ENCODE peak calls at places on chromosomes 13 and 19, in four cellular contexts. X, O, K and Z are unnamed samples.

GRCh38 chr13:59475911-59476310 is 687.8 kb downstream of the DIAPH3 start:
- DNase-seq in O (no peak), K (no peak), X (no peak), Z (no peak)

GRCh38 chr19:2659856-2660432 is 42.5 kb downstream of the GNG7 start:
- DNase-seq in X (no peak), K (no peak), O (no peak), Z (no peak)

GRCh38 chr13:25687622-25688225 is 315.9 kb downstream of the ATP8A2 start:
- DNase-seq in O (no peak), X (no peak), K (peak), Z (no peak)

GRCh38 chr13:99033814-99034213 is 56.0 kb upstream of the DOCK9 start:
- DNase-seq in K (no peak), O (no peak), X (no peak), Z (peak)

GRCh38 chr13:67372868-67373464 is 142.8 kb upstream of the PCDH9 start:
- DNase-seq in K (no peak), O (no peak), X (no peak), Z (no peak)

GRCh38 chr19:40831502-40832430 is 18.5 kb downstream of the CYP2A6 start:
- DNase-seq in X (no peak), O (no peak), K (peak), Z (peak)

GRCh38 chr19:48968813-48969218 is 3.7 kb downstream of the FTL start:
- DNase-seq in K (no peak), X (no peak), O (no peak), Z (no peak)

GRCh38 chr13:113399755-113400149 is 35.8 kb upstream of the GRTP1 start:
- DNase-seq in O (no peak), X (no peak), K (peak), Z (no peak)

GRCh38 chr19:42468273-42468796 is 25.6 kb upstream of the CXCL17 start:
- DNase-seq in O (no peak), K (peak), X (no peak), Z (no peak)

GRCh38 chr13:48890386-48890785 is 85.3 kb upstream of the FNDC3A start:
- DNase-seq in K (peak), O (no peak), X (no peak), Z (no peak)

GRCh38 chr19:13102416-13102665 is 317 bp downstream of the LYL1 start:
- DNase-seq in O (no peak), X (no peak), K (no peak), Z (no peak)

GRCh38 chr13:113762075-113762474 is 3.0 kb downstream of the TMEM255B start:
- DNase-seq in X (no peak), O (no peak), K (no peak), Z (no peak)

GRCh38 chr19:13842294-13843103 is 34.4 kb upstream of the NANOS3 start:
- DNase-seq in K (peak), O (peak), X (peak), Z (peak)

GRCh38 chr19:40592170-40592569 is 9.0 kb upstream of the LTBP4 start:
- DNase-seq in X (peak), O (no peak), K (peak), Z (peak)

GRCh38 chr13:76865996-76866503 is 20.2 kb downstream of the KCTD12 start:
- DNase-seq in O (no peak), X (no peak), K (no peak), Z (no peak)

GRCh38 chr19:34430738-34431625 is 2.8 kb downstream of the UBA2 start:
- DNase-seq in O (peak), X (peak), K (peak), Z (peak)

GRCh38 chr13:98199480-98199879 is 22.4 kb upstream of the RNF113B start:
- DNase-seq in O (no peak), X (no peak), K (no peak), Z (no peak)

GRCh38 chr19:23992348-23992747 is 77.7 kb downstream of the ZNF726 start:
- DNase-seq in K (no peak), X (no peak), O (no peak), Z (no peak)

GRCh38 chr13:113946409-113947181 is 27.3 kb downstream of the C13orf46 start:
- DNase-seq in O (no peak), X (no peak), K (no peak), Z (no peak)

GRCh38 chr19:24141612-24142011 is 54.6 kb downstream of the ZNF254 start:
- DNase-seq in O (no peak), K (peak), X (no peak), Z (no peak)

GRCh38 chr13:108077284-108077683 is 138.1 kb downstream of the LIG4 start:
- DNase-seq in O (no peak), X (no peak), K (no peak), Z (no peak)

GRCh38 chr13:41259875-41260501 is 3.4 kb downstream of the MTRF1 start:
- DNase-seq in O (no peak), X (no peak), K (no peak), Z (no peak)

GRCh38 chr19:41377977-41378707 is 1.8 kb downstream of the TMEM91 start:
- DNase-seq in O (peak), K (no peak), X (peak), Z (no peak)

GRCh38 chr19:51712461-51713081 is 11.2 kb downstream of the HAS1 start:
- DNase-seq in X (peak), K (peak), O (no peak), Z (peak)